ENCODE peak calls at places on chromosomes 6 and 20, in ten cellular contexts. One of them, this sample, is unnamed.

GRCh38 chr6:130625825-130626500 is 201.2 kb upstream of the SMLR1 start:
- DNase-seq in Calu3: no peak
- DNase-seq in neural crest cell: no peak
- DNase-seq in H9: no peak
- DNase-seq in foreskin keratinocyte: peak
- DNase-seq in CD8-positive, alpha-beta T cell: no peak
- DNase-seq in GM12865: peak
- DNase-seq in HL-60: no peak
- DNase-seq in HCT116: peak
- DNase-seq in testis: no peak
- DNase-seq in this sample: no peak

GRCh38 chr6:45838486-45838885 is 177.2 kb downstream of the CLIC5 start:
- DNase-seq in GM12865: no peak
- DNase-seq in HL-60: peak
- DNase-seq in Calu3: no peak
- DNase-seq in testis: no peak
- DNase-seq in HCT116: no peak
- DNase-seq in foreskin keratinocyte: no peak
- DNase-seq in H9: no peak
- DNase-seq in neural crest cell: no peak
- DNase-seq in CD8-positive, alpha-beta T cell: no peak
- DNase-seq in this sample: no peak

GRCh38 chr6:144824018-144824417 is 538.9 kb downstream of the UTRN start:
- DNase-seq in testis: no peak
- DNase-seq in neural crest cell: no peak
- DNase-seq in Calu3: no peak
- DNase-seq in CD8-positive, alpha-beta T cell: no peak
- DNase-seq in H9: no peak
- DNase-seq in GM12865: no peak
- DNase-seq in HL-60: no peak
- DNase-seq in HCT116: no peak
- DNase-seq in foreskin keratinocyte: no peak
- DNase-seq in this sample: no peak

GRCh38 chr6:41811095-41811494 is 23.6 kb downstream of the TOMM6 start:
- DNase-seq in HL-60: no peak
- DNase-seq in neural crest cell: no peak
- DNase-seq in H9: no peak
- DNase-seq in GM12865: no peak
- DNase-seq in HCT116: no peak
- DNase-seq in foreskin keratinocyte: no peak
- DNase-seq in Calu3: no peak
- DNase-seq in testis: no peak
- DNase-seq in CD8-positive, alpha-beta T cell: no peak
- DNase-seq in this sample: no peak

GRCh38 chr6:99151634-99152344 is 197.7 kb downstream of the FAXC start:
- DNase-seq in GM12865: peak
- DNase-seq in Calu3: peak
- DNase-seq in foreskin keratinocyte: peak
- DNase-seq in HL-60: peak
- DNase-seq in testis: peak
- DNase-seq in CD8-positive, alpha-beta T cell: peak
- DNase-seq in HCT116: peak
- DNase-seq in H9: peak
- DNase-seq in neural crest cell: peak
- DNase-seq in this sample: peak

GRCh38 chr6:28953039-28953872 is 29.5 kb upstream of the TRIM27 start:
- DNase-seq in testis: no peak
- DNase-seq in Calu3: peak
- DNase-seq in neural crest cell: peak
- DNase-seq in HCT116: peak
- DNase-seq in GM12865: peak
- DNase-seq in H9: no peak
- DNase-seq in CD8-positive, alpha-beta T cell: peak
- DNase-seq in foreskin keratinocyte: peak
- DNase-seq in HL-60: peak
- DNase-seq in this sample: peak

GRCh38 chr20:63285636-63286615 is 7.1 kb upstream of the COL20A1 start:
- DNase-seq in testis: no peak
- DNase-seq in neural crest cell: no peak
- DNase-seq in HCT116: no peak
- DNase-seq in CD8-positive, alpha-beta T cell: no peak
- DNase-seq in HL-60: no peak
- DNase-seq in foreskin keratinocyte: no peak
- DNase-seq in Calu3: no peak
- DNase-seq in H9: no peak
- DNase-seq in GM12865: no peak
- DNase-seq in this sample: no peak

GRCh38 chr6:82980086-82980485 is 85.6 kb downstream of the UBE3D start:
- DNase-seq in H9: no peak
- DNase-seq in HL-60: no peak
- DNase-seq in HCT116: no peak
- DNase-seq in neural crest cell: no peak
- DNase-seq in testis: no peak
- DNase-seq in Calu3: no peak
- DNase-seq in CD8-positive, alpha-beta T cell: no peak
- DNase-seq in GM12865: no peak
- DNase-seq in foreskin keratinocyte: peak
- DNase-seq in this sample: no peak

GRCh38 chr20:32841174-32841573 is 17.5 kb upstream of the EFCAB8 start:
- DNase-seq in testis: no peak
- DNase-seq in Calu3: no peak
- DNase-seq in HL-60: no peak
- DNase-seq in H9: no peak
- DNase-seq in neural crest cell: no peak
- DNase-seq in foreskin keratinocyte: no peak
- DNase-seq in HCT116: no peak
- DNase-seq in CD8-positive, alpha-beta T cell: no peak
- DNase-seq in GM12865: no peak
- DNase-seq in this sample: no peak

GRCh38 chr20:32839982-32840285 is 18.8 kb upstream of the EFCAB8 start:
- DNase-seq in testis: no peak
- DNase-seq in H9: no peak
- DNase-seq in GM12865: no peak
- DNase-seq in CD8-positive, alpha-beta T cell: no peak
- DNase-seq in Calu3: no peak
- DNase-seq in neural crest cell: no peak
- DNase-seq in HL-60: no peak
- DNase-seq in HCT116: no peak
- DNase-seq in foreskin keratinocyte: no peak
- DNase-seq in this sample: no peak

GRCh38 chr20:32839227-32839981 is 19.3 kb upstream of the EFCAB8 start:
- DNase-seq in CD8-positive, alpha-beta T cell: no peak
- DNase-seq in HCT116: no peak
- DNase-seq in H9: no peak
- DNase-seq in GM12865: peak
- DNase-seq in HL-60: no peak
- DNase-seq in foreskin keratinocyte: no peak
- DNase-seq in neural crest cell: no peak
- DNase-seq in Calu3: no peak
- DNase-seq in testis: no peak
- DNase-seq in this sample: no peak

GRCh38 chr20:32834972-32835371 is 15.2 kb downstream of the MAPRE1 start:
- DNase-seq in H9: no peak
- DNase-seq in foreskin keratinocyte: no peak
- DNase-seq in neural crest cell: no peak
- DNase-seq in GM12865: no peak
- DNase-seq in testis: no peak
- DNase-seq in CD8-positive, alpha-beta T cell: no peak
- DNase-seq in Calu3: no peak
- DNase-seq in HL-60: no peak
- DNase-seq in HCT116: no peak
- DNase-seq in this sample: no peak

DNA sequence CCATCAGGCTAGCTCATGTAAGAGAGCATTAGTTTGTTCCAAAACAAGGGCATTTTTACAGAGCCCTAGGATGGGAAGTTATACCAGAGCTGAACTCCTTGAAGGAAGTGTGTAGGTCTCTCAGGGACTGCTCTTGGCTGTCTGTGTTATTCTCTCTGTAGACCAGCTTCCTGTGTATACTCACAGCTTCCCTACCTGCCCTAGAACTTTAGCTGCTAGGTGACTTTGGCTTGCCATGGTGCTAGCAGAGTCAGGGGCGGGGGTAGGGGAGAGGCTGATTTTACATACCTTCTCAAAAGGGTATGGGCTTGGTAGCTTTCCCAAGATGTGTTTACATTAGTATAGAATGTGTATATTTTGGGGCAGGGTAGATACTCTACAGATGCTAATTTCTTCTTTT is 17.4 kb downstream of the MAPRE1 start:
- DNase-seq in CD8-positive, alpha-beta T cell: no peak
- DNase-seq in H9: no peak
- DNase-seq in GM12865: no peak
- DNase-seq in Calu3: no peak
- DNase-seq in HCT116: no peak
- DNase-seq in neural crest cell: no peak
- DNase-seq in HL-60: no peak
- DNase-seq in foreskin keratinocyte: no peak
- DNase-seq in testis: no peak
- DNase-seq in this sample: no peak
- TF ChIP-seq CTCF in CD8-positive, alpha-beta T cell: no peak
- TF ChIP-seq CTCF in H9: no peak
- TF ChIP-seq CTCF in GM12865: no peak
- TF ChIP-seq CTCF in Calu3: no peak
- TF ChIP-seq CTCF in HCT116: no peak
- TF ChIP-seq CTCF in neural crest cell: no peak
- TF ChIP-seq CTCF in HL-60: no peak
- TF ChIP-seq CTCF in foreskin keratinocyte: no peak
- TF ChIP-seq CTCF in testis: no peak
- TF ChIP-seq CTCF in this sample: no peak

GRCh38 chr20:34449674-34450592 is 66.3 kb upstream of the DYNLRB1 start:
- DNase-seq in GM12865: no peak
- DNase-seq in foreskin keratinocyte: no peak
- DNase-seq in HCT116: no peak
- DNase-seq in HL-60: no peak
- DNase-seq in testis: no peak
- DNase-seq in H9: no peak
- DNase-seq in CD8-positive, alpha-beta T cell: no peak
- DNase-seq in neural crest cell: no peak
- DNase-seq in Calu3: no peak
- DNase-seq in this sample: no peak

GRCh38 chr20:34443546-34443945 is 72.7 kb upstream of the DYNLRB1 start:
- DNase-seq in HL-60: no peak
- DNase-seq in neural crest cell: no peak
- DNase-seq in CD8-positive, alpha-beta T cell: no peak
- DNase-seq in testis: no peak
- DNase-seq in foreskin keratinocyte: no peak
- DNase-seq in GM12865: no peak
- DNase-seq in Calu3: no peak
- DNase-seq in H9: no peak
- DNase-seq in HCT116: no peak
- DNase-seq in this sample: no peak

GRCh38 chr20:34452281-34452982 is 63.8 kb upstream of the DYNLRB1 start:
- DNase-seq in GM12865: no peak
- DNase-seq in neural crest cell: no peak
- DNase-seq in testis: no peak
- DNase-seq in H9: no peak
- DNase-seq in HCT116: no peak
- DNase-seq in Calu3: no peak
- DNase-seq in CD8-positive, alpha-beta T cell: no peak
- DNase-seq in HL-60: no peak
- DNase-seq in foreskin keratinocyte: peak
- DNase-seq in this sample: no peak

GRCh38 chr20:34445177-34446065 is 70.8 kb upstream of the DYNLRB1 start:
- DNase-seq in foreskin keratinocyte: no peak
- DNase-seq in GM12865: no peak
- DNase-seq in neural crest cell: no peak
- DNase-seq in CD8-positive, alpha-beta T cell: no peak
- DNase-seq in testis: no peak
- DNase-seq in Calu3: no peak
- DNase-seq in H9: no peak
- DNase-seq in HCT116: no peak
- DNase-seq in HL-60: no peak
- DNase-seq in this sample: no peak

GRCh38 chr20:34448517-34448916 is 67.7 kb upstream of the DYNLRB1 start:
- DNase-seq in CD8-positive, alpha-beta T cell: no peak
- DNase-seq in foreskin keratinocyte: no peak
- DNase-seq in GM12865: no peak
- DNase-seq in testis: no peak
- DNase-seq in HL-60: no peak
- DNase-seq in HCT116: no peak
- DNase-seq in Calu3: no peak
- DNase-seq in H9: no peak
- DNase-seq in neural crest cell: no peak
- DNase-seq in this sample: no peak
- TF ChIP-seq CTCF in CD8-positive, alpha-beta T cell: no peak
- TF ChIP-seq CTCF in foreskin keratinocyte: no peak
- TF ChIP-seq CTCF in GM12865: no peak
- TF ChIP-seq CTCF in testis: no peak
- TF ChIP-seq CTCF in HL-60: no peak
- TF ChIP-seq CTCF in HCT116: no peak
- TF ChIP-seq CTCF in Calu3: no peak
- TF ChIP-seq CTCF in H9: no peak
- TF ChIP-seq CTCF in neural crest cell: no peak
- TF ChIP-seq CTCF in this sample: no peak

GRCh38 chr6:66931787-66932186 is 1224.8 kb upstream of the EYS start:
- DNase-seq in CD8-positive, alpha-beta T cell: no peak
- DNase-seq in GM12865: no peak
- DNase-seq in testis: no peak
- DNase-seq in HL-60: no peak
- DNase-seq in HCT116: no peak
- DNase-seq in foreskin keratinocyte: no peak
- DNase-seq in H9: no peak
- DNase-seq in neural crest cell: no peak
- DNase-seq in Calu3: no peak
- DNase-seq in this sample: no peak

GRCh38 chr6:66926060-66926459 is 1219.0 kb upstream of the EYS start:
- DNase-seq in GM12865: no peak
- DNase-seq in testis: no peak
- DNase-seq in foreskin keratinocyte: no peak
- DNase-seq in CD8-positive, alpha-beta T cell: no peak
- DNase-seq in HL-60: no peak
- DNase-seq in HCT116: peak
- DNase-seq in H9: no peak
- DNase-seq in Calu3: no peak
- DNase-seq in neural crest cell: no peak
- DNase-seq in this sample: no peak

GRCh38 chr6:66935612-66936011 is 1228.6 kb upstream of the EYS start:
- DNase-seq in GM12865: no peak
- DNase-seq in foreskin keratinocyte: no peak
- DNase-seq in Calu3: no peak
- DNase-seq in H9: no peak
- DNase-seq in neural crest cell: no peak
- DNase-seq in CD8-positive, alpha-beta T cell: no peak
- DNase-seq in testis: no peak
- DNase-seq in HL-60: no peak
- DNase-seq in HCT116: no peak
- DNase-seq in this sample: no peak

GRCh38 chr6:66930559-66931290 is 1223.7 kb upstream of the EYS start:
- DNase-seq in CD8-positive, alpha-beta T cell: no peak
- DNase-seq in GM12865: no peak
- DNase-seq in Calu3: no peak
- DNase-seq in foreskin keratinocyte: peak
- DNase-seq in H9: no peak
- DNase-seq in testis: no peak
- DNase-seq in HL-60: no peak
- DNase-seq in HCT116: no peak
- DNase-seq in neural crest cell: no peak
- DNase-seq in this sample: no peak
- TF ChIP-seq CTCF in CD8-positive, alpha-beta T cell: no peak
- TF ChIP-seq CTCF in GM12865: no peak
- TF ChIP-seq CTCF in Calu3: no peak
- TF ChIP-seq CTCF in foreskin keratinocyte: no peak
- TF ChIP-seq CTCF in H9: no peak
- TF ChIP-seq CTCF in testis: no peak
- TF ChIP-seq CTCF in HL-60: no peak
- TF ChIP-seq CTCF in HCT116: no peak
- TF ChIP-seq CTCF in neural crest cell: no peak
- TF ChIP-seq CTCF in this sample: no peak

GRCh38 chr6:13419826-13420225 is 67.6 kb downstream of the GFOD1 start:
- DNase-seq in HL-60: no peak
- DNase-seq in foreskin keratinocyte: no peak
- DNase-seq in testis: no peak
- DNase-seq in GM12865: no peak
- DNase-seq in neural crest cell: no peak
- DNase-seq in HCT116: no peak
- DNase-seq in H9: peak
- DNase-seq in Calu3: no peak
- DNase-seq in CD8-positive, alpha-beta T cell: no peak
- DNase-seq in this sample: no peak
- TF ChIP-seq CTCF in HL-60: no peak
- TF ChIP-seq CTCF in foreskin keratinocyte: no peak
- TF ChIP-seq CTCF in testis: no peak
- TF ChIP-seq CTCF in GM12865: no peak
- TF ChIP-seq CTCF in neural crest cell: no peak
- TF ChIP-seq CTCF in HCT116: no peak
- TF ChIP-seq CTCF in H9: no peak
- TF ChIP-seq CTCF in Calu3: no peak
- TF ChIP-seq CTCF in CD8-positive, alpha-beta T cell: no peak
- TF ChIP-seq CTCF in this sample: no peak